ENCODE peak calls at places on chromosomes 5 and 9, in ten cellular contexts. E, R, K, N, M, H, V, U, Z and X are unnamed samples.
A peak's percentile ranks its signal among the peaks of the same experiment; 100 is the strongest.

GRCh38 chr5:2462026-2462691 is 289.3 kb downstream of the IRX2 start:
- DNase-seq in E (no peak), R (no peak), K (no peak), N (no peak), M (no peak), H (no peak), V (no peak), U (no peak), Z (no peak), X (no peak)

GRCh38 chr5:93586948-93587918 is 4.2 kb downstream of the NR2F1 start:
- DNase-seq in E (no peak), R (no peak), K (no peak), N (peak; percentile 60), M (peak; percentile 66), H (no peak), V (no peak), U (no peak), Z (peak; percentile 41), X (no peak)

GRCh38 chr9:70340572-70340971 is 73.9 kb downstream of the KLF9 start:
- DNase-seq in E (peak; percentile 18), R (no peak), K (no peak), N (peak; percentile 57), M (no peak), H (no peak), V (peak; percentile 13), U (no peak), Z (no peak), X (peak; percentile 58)

GRCh38 chr5:94245608-94246007 is 372.8 kb downstream of the KIAA0825 start:
- DNase-seq in E (no peak), R (no peak), K (no peak), N (peak; percentile 19), M (no peak), H (no peak), V (peak; percentile 92), U (no peak), Z (no peak), X (no peak)

GRCh38 chr5:147544556-147544955 is 34.7 kb upstream of the DPYSL3 start:
- DNase-seq in E (no peak), R (no peak), K (no peak), N (no peak), M (no peak), H (no peak), V (no peak), U (no peak), Z (no peak), X (no peak)

GRCh38 chr5:98934581-98934980 is 5.8 kb upstream of the CHD1 start:
- DNase-seq in E (no peak), R (no peak), K (no peak), N (peak; percentile 33), M (no peak), H (no peak), V (no peak), U (no peak), Z (no peak), X (no peak)

GRCh38 chr5:61402244-61402823 is 70.3 kb downstream of the ZSWIM6 start:
- DNase-seq in E (no peak), R (no peak), K (no peak), N (no peak), M (no peak), H (no peak), V (no peak), U (no peak), Z (no peak), X (no peak)

GRCh38 chr5:77679791-77680190 is 41.3 kb upstream of the OTP start:
- DNase-seq in E (no peak), R (no peak), K (no peak), N (peak; percentile 57), M (no peak), H (no peak), V (peak; percentile 66), U (no peak), Z (no peak), X (no peak)

GRCh38 chr5:180194410-180195345 is 14.3 kb downstream of the RASGEF1C start:
- DNase-seq in E (no peak), R (no peak), K (no peak), N (no peak), M (no peak), H (no peak), V (peak; percentile 67), U (no peak), Z (no peak), X (no peak)

GRCh38 chr5:91382530-91383026 is 539 bp downstream of the ARRDC3 start:
- DNase-seq in E (no peak), R (peak; percentile 40), K (peak; percentile 26), N (peak; percentile 33), M (no peak), H (no peak), V (peak; percentile 67), U (peak; percentile 28), Z (no peak), X (peak; percentile 85)

GRCh38 chr5:91379602-91380490 is 3.3 kb downstream of the ARRDC3 start:
- DNase-seq in E (peak; percentile 78), R (peak; percentile 94), K (peak; percentile 96), N (peak; percentile 84), M (peak; percentile 94), H (peak; percentile 88), V (peak; percentile 94), U (peak; percentile 87), Z (peak; percentile 94), X (peak; percentile 96)

GRCh38 chr5:91381774-91382492 is 1.2 kb downstream of the ARRDC3 start:
- DNase-seq in E (peak; percentile 65), R (peak; percentile 82), K (peak; percentile 75), N (peak; percentile 89), M (peak; percentile 87), H (peak; percentile 79), V (peak; percentile 85), U (peak; percentile 73), Z (peak; percentile 75), X (peak; percentile 91)

GRCh38 chr5:91380491-91381133 is 2.5 kb downstream of the ARRDC3 start:
- DNase-seq in E (peak; percentile 85), R (peak; percentile 98), K (peak; percentile 99), N (peak; percentile 91), M (peak; percentile 99), H (peak; percentile 99), V (peak; percentile 95), U (peak; percentile 98), Z (peak; percentile 96), X (peak; percentile 97)

GRCh38 chr5:91381134-91381773 is 1.9 kb downstream of the ARRDC3 start:
- DNase-seq in E (no peak), R (no peak), K (no peak), N (no peak), M (no peak), H (no peak), V (no peak), U (no peak), Z (no peak), X (no peak)
- TF ChIP-seq POLR2A in E (peak; percentile 36), R (peak; percentile 85), K (peak; percentile 93), N (peak; percentile 86), M (no peak), H (peak; percentile 43), V (peak; percentile 93), U (peak; percentile 82), Z (peak; percentile 92), X (peak; percentile 92)

GRCh38 chr5:162444129-162444762 is 376.7 kb downstream of the GABRG2 start:
- DNase-seq in E (no peak), R (no peak), K (no peak), N (no peak), M (no peak), H (no peak), V (no peak), U (no peak), Z (no peak), X (no peak)
- TF ChIP-seq POLR2A in E (no peak), R (no peak), K (no peak), N (no peak), M (no peak), H (no peak), V (no peak), U (no peak), Z (no peak), X (no peak)

DNA sequence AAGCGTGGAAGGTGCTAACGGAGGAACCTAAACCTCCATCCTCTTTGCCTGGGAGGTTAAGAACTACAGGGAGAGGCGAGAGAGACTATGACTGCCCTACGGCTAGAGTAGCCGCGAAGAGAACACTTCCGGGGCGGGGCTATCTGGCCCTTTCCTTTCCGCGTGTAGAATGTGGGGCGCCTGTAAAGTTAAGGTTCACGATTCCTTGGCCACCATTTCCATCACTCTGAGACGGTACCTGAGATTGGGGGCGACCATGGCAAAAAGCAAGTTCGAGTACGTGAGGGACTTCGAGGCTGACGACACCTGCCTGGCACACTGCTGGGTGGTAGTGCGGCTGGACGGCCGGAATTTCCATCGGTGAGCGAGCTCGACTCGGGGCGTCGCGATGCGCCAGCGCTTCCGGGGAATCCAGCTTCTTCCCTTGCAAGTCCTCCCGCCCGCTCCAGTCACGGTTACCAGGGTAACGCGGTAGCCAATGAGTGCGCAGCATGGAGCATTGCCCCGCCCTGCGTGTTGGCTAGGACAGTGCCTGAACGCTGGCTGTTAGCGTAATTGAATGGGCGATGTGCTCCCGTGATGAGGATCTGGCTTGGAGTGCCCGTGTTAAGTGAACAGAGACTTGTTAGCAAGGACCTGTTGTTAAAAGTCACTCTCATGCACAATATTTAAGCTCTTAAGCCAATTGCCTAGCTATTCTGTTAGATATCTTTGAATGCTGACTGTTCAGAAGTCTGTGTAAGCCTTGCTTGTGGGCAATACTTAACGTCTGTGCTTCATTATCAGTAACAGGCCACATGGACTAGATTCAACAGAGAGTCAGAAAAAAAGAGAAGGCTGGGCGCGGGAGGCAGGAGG is at the start of gene THG1L:
- DNase-seq in E (peak; percentile 99), R (peak; percentile 96), K (peak; percentile 97), N (peak; percentile 97), M (peak; percentile 99), H (peak; percentile 100), V (peak; percentile 96), U (peak; percentile 98), Z (peak; percentile 99), X (peak; percentile 98)
- TF ChIP-seq POLR2A in E (peak; percentile 88), R (peak; percentile 86), K (peak; percentile 90), N (peak; percentile 85), M (no peak), H (peak; percentile 61), V (peak; percentile 58), U (no peak), Z (peak; percentile 86), X (peak; percentile 96)

GRCh38 chr9:112886351-112886750 is 4.3 kb downstream of the SLC46A2 start:
- DNase-seq in E (no peak), R (no peak), K (no peak), N (no peak), M (no peak), H (no peak), V (no peak), U (no peak), Z (no peak), X (no peak)

GRCh38 chr9:112884721-112885120 is 6.0 kb downstream of the SLC46A2 start:
- DNase-seq in E (no peak), R (no peak), K (no peak), N (no peak), M (no peak), H (no peak), V (no peak), U (no peak), Z (no peak), X (no peak)

GRCh38 chr9:112881366-112881765 is 9.3 kb downstream of the SLC46A2 start:
- DNase-seq in E (no peak), R (no peak), K (no peak), N (peak; percentile 81), M (no peak), H (no peak), V (no peak), U (no peak), Z (no peak), X (no peak)

GRCh38 chr9:112885324-112885723 is 5.4 kb downstream of the SLC46A2 start:
- DNase-seq in E (no peak), R (no peak), K (no peak), N (no peak), M (no peak), H (no peak), V (no peak), U (no peak), Z (no peak), X (no peak)

GRCh38 chr9:112884086-112884485 is 6.6 kb downstream of the SLC46A2 start:
- DNase-seq in E (no peak), R (no peak), K (no peak), N (peak; percentile 50), M (no peak), H (no peak), V (no peak), U (no peak), Z (no peak), X (no peak)
- TF ChIP-seq POLR2A in E (no peak), R (no peak), K (no peak), N (no peak), M (no peak), H (no peak), V (no peak), U (no peak), Z (no peak), X (no peak)